ENCODE peak calls at places on chromosomes 3 and 15, in ten cellular contexts. One of them, this sample, is unnamed.
A peak's percentile ranks its signal among the peaks of the same experiment; 100 is the strongest.

GRCh38 chr3:65377637-65378036 is 661.1 kb downstream of the MAGI1 start:
- DNase-seq in iPS DF 6.9: no peak
- DNase-seq in LoVo: no peak
- DNase-seq in NCI-H2171: no peak
- DNase-seq in SK-N-DZ: no peak
- DNase-seq in Daoy: no peak
- DNase-seq in fibroblast of pulmonary artery: no peak
- DNase-seq in T-helper 1 cell: no peak
- DNase-seq in activated gamma-delta T cell treated with Interleukin-2 at 50 U/mL for 16 hours: no peak
- DNase-seq in RCC 7860: no peak
- DNase-seq in this sample: no peak

GRCh38 chr3:46480481-46481195 is 15.9 kb upstream of the LTF start:
- DNase-seq in T-helper 1 cell: no peak
- DNase-seq in LoVo: no peak
- DNase-seq in SK-N-DZ: no peak
- DNase-seq in iPS DF 6.9: no peak
- DNase-seq in Daoy: no peak
- DNase-seq in NCI-H2171: no peak
- DNase-seq in fibroblast of pulmonary artery: no peak
- DNase-seq in RCC 7860: no peak
- DNase-seq in activated gamma-delta T cell treated with Interleukin-2 at 50 U/mL for 16 hours: no peak
- DNase-seq in this sample: no peak

GRCh38 chr3:196697270-196697669 is 14.8 kb downstream of the CEP19 start:
- DNase-seq in RCC 7860: no peak
- DNase-seq in NCI-H2171: no peak
- DNase-seq in Daoy: no peak
- DNase-seq in T-helper 1 cell: no peak
- DNase-seq in activated gamma-delta T cell treated with Interleukin-2 at 50 U/mL for 16 hours: no peak
- DNase-seq in LoVo: no peak
- DNase-seq in fibroblast of pulmonary artery: no peak
- DNase-seq in iPS DF 6.9: no peak
- DNase-seq in SK-N-DZ: no peak
- DNase-seq in this sample: no peak

GRCh38 chr15:45642203-45642932 is 7.5 kb downstream of the SQOR start:
- DNase-seq in Daoy: peak; percentile 58
- DNase-seq in T-helper 1 cell: no peak
- DNase-seq in activated gamma-delta T cell treated with Interleukin-2 at 50 U/mL for 16 hours: no peak
- DNase-seq in SK-N-DZ: no peak
- DNase-seq in iPS DF 6.9: no peak
- DNase-seq in RCC 7860: peak; percentile 44
- DNase-seq in fibroblast of pulmonary artery: peak; percentile 93
- DNase-seq in LoVo: no peak
- DNase-seq in NCI-H2171: no peak
- DNase-seq in this sample: no peak

GRCh38 chr15:48928877-48929538 is 34.7 kb downstream of the SHC4 start:
- DNase-seq in Daoy: peak; percentile 42
- DNase-seq in SK-N-DZ: no peak
- DNase-seq in RCC 7860: peak; percentile 22
- DNase-seq in NCI-H2171: no peak
- DNase-seq in iPS DF 6.9: no peak
- DNase-seq in activated gamma-delta T cell treated with Interleukin-2 at 50 U/mL for 16 hours: no peak
- DNase-seq in LoVo: peak; percentile 11
- DNase-seq in T-helper 1 cell: no peak
- DNase-seq in fibroblast of pulmonary artery: no peak
- DNase-seq in this sample: no peak

GRCh38 chr3:123859177-123859576 is 25.0 kb downstream of the MYLK start:
- DNase-seq in fibroblast of pulmonary artery: no peak
- DNase-seq in iPS DF 6.9: no peak
- DNase-seq in RCC 7860: no peak
- DNase-seq in activated gamma-delta T cell treated with Interleukin-2 at 50 U/mL for 16 hours: no peak
- DNase-seq in LoVo: no peak
- DNase-seq in Daoy: no peak
- DNase-seq in SK-N-DZ: no peak
- DNase-seq in NCI-H2171: no peak
- DNase-seq in T-helper 1 cell: no peak
- DNase-seq in this sample: no peak

GRCh38 chr3:66507631-66508260 is 6.9 kb upstream of the LRIG1 start:
- DNase-seq in activated gamma-delta T cell treated with Interleukin-2 at 50 U/mL for 16 hours: no peak
- DNase-seq in fibroblast of pulmonary artery: no peak
- DNase-seq in LoVo: no peak
- DNase-seq in iPS DF 6.9: no peak
- DNase-seq in Daoy: no peak
- DNase-seq in NCI-H2171: no peak
- DNase-seq in RCC 7860: no peak
- DNase-seq in T-helper 1 cell: no peak
- DNase-seq in SK-N-DZ: no peak
- DNase-seq in this sample: no peak

GRCh38 chr3:32508731-32509130 is 6.1 kb upstream of the CMTM6 start:
- DNase-seq in LoVo: no peak
- DNase-seq in fibroblast of pulmonary artery: peak; percentile 66
- DNase-seq in activated gamma-delta T cell treated with Interleukin-2 at 50 U/mL for 16 hours: no peak
- DNase-seq in RCC 7860: no peak
- DNase-seq in iPS DF 6.9: no peak
- DNase-seq in NCI-H2171: peak; percentile 14
- DNase-seq in Daoy: no peak
- DNase-seq in SK-N-DZ: no peak
- DNase-seq in T-helper 1 cell: no peak
- DNase-seq in this sample: no peak

This sample was measured in CD8-positive, alpha-beta T cell.